ENCODE peak calls at places on chromosomes 5 and 9, in seven cellular contexts. F is RPMI8226; O is effector CD4-positive, alpha-beta T cell; Z is tibial artery; G is stimulated activated CD8-positive, alpha-beta memory T cell treated with anti-CD3 and anti-CD28 coated beads, Interleukin-4, amount 100 ng/mL, for 4 hours; I is upper lobe of left lung; P is foreskin fibroblast. B is an unnamed sample.

GRCh38 chr5:489689-490080 is 34.6 kb downstream of the SLC9A3 start:
- DNase-seq in I (peak), P (no peak), Z (no peak), O (no peak), F (no peak), G (no peak), B (no peak)

GRCh38 chr9:113602126-113603119 is 138.9 kb downstream of the RGS3 start:
- DNase-seq in I (peak), Z (peak), G (peak), F (no peak), P (peak), O (no peak), B (peak)

GRCh38 chr9:75229605-75230332 is 141.5 kb downstream of the OSTF1 start:
- DNase-seq in O (no peak), Z (peak), F (peak), G (no peak), P (no peak), I (no peak), B (no peak)

GRCh38 chr5:137563301-137563645 is 64.1 kb upstream of the SPOCK1 start:
- DNase-seq in G (no peak), I (no peak), P (no peak), Z (no peak), F (no peak), O (no peak), B (no peak)

GRCh38 chr5:43601454-43602260 is 1.3 kb upstream of the NNT start:
- DNase-seq in P (peak), Z (no peak), F (peak), O (no peak), G (no peak), I (no peak), B (no peak)

GRCh38 chr9:116094846-116095245 is 58.7 kb upstream of the PAPPA start:
- DNase-seq in O (no peak), I (no peak), G (no peak), F (no peak), Z (no peak), P (peak), B (no peak)

GRCh38 chr9:123893146-123893545 is 36.8 kb downstream of the DENND1A start:
- DNase-seq in G (no peak), O (no peak), F (no peak), I (no peak), Z (no peak), P (no peak), B (no peak)

GRCh38 chr9:13948037-13948436 is 365.9 kb downstream of the NFIB start:
- DNase-seq in P (no peak), F (no peak), O (no peak), G (no peak), Z (no peak), I (no peak), B (no peak)

GRCh38 chr5:138448481-138449398 is 9.9 kb downstream of the REEP2 start:
- DNase-seq in Z (no peak), P (peak), I (no peak), G (no peak), O (no peak), F (no peak), B (no peak)

GRCh38 chr5:54793612-54794436 is 191.6 kb downstream of the ESM1 start:
- DNase-seq in F (no peak), I (no peak), Z (no peak), P (peak), G (no peak), O (no peak), B (no peak)

GRCh38 chr5:150422758-150423157 is 10.0 kb upstream of the CD74 start:
- DNase-seq in P (no peak), Z (no peak), G (no peak), I (no peak), F (no peak), O (no peak), B (no peak)